ENCODE peak calls at places on chromosome 12, in seven cellular contexts. One of them, this sample, is unnamed.

GRCh38 chr12:27105746-27106536 is 23.6 kb upstream of the C12orf71 start:
- DNase-seq in fibroblast of lung: no peak
- DNase-seq in glutamatergic neuron: no peak
- DNase-seq in MCF 10A: no peak
- DNase-seq in heart left ventricle: no peak
- DNase-seq in substantia nigra: no peak
- DNase-seq in RPMI8226: no peak
- DNase-seq in this sample: no peak

GRCh38 chr12:1810201-1810930 is 10.0 kb upstream of the LRTM2 start:
- DNase-seq in RPMI8226: no peak
- DNase-seq in glutamatergic neuron: no peak
- DNase-seq in fibroblast of lung: no peak
- DNase-seq in substantia nigra: no peak
- DNase-seq in heart left ventricle: peak; percentile 22
- DNase-seq in MCF 10A: peak; percentile 19
- DNase-seq in this sample: no peak

GRCh38 chr12:109729837-109730200 is 16.2 kb downstream of the FAM222A start:
- DNase-seq in substantia nigra: no peak
- DNase-seq in glutamatergic neuron: no peak
- DNase-seq in fibroblast of lung: no peak
- DNase-seq in RPMI8226: no peak
- DNase-seq in MCF 10A: no peak
- DNase-seq in heart left ventricle: peak; percentile 10
- DNase-seq in this sample: no peak

GRCh38 chr12:58529897-58530296 is 390.4 kb downstream of the LRIG3 start:
- DNase-seq in heart left ventricle: no peak
- DNase-seq in substantia nigra: no peak
- DNase-seq in MCF 10A: peak; percentile 68
- DNase-seq in RPMI8226: no peak
- DNase-seq in glutamatergic neuron: no peak
- DNase-seq in fibroblast of lung: peak; percentile 97
- DNase-seq in this sample: peak; percentile 86

GRCh38 chr12:107818984-107819383 is 44.5 kb downstream of the ASCL4 start:
- DNase-seq in substantia nigra: no peak
- DNase-seq in MCF 10A: peak; percentile 9
- DNase-seq in RPMI8226: no peak
- DNase-seq in heart left ventricle: no peak
- DNase-seq in fibroblast of lung: no peak
- DNase-seq in glutamatergic neuron: no peak
- DNase-seq in this sample: no peak

GRCh38 chr12:91055976-91056375 is 1.8 kb downstream of the KERA start:
- DNase-seq in glutamatergic neuron: no peak
- DNase-seq in RPMI8226: no peak
- DNase-seq in substantia nigra: no peak
- DNase-seq in heart left ventricle: no peak
- DNase-seq in fibroblast of lung: no peak
- DNase-seq in MCF 10A: no peak
- DNase-seq in this sample: no peak

GRCh38 chr12:50515587-50515986 is 10.8 kb downstream of the DIP2B start:
- DNase-seq in substantia nigra: peak; percentile 18
- DNase-seq in glutamatergic neuron: no peak
- DNase-seq in MCF 10A: no peak
- DNase-seq in heart left ventricle: no peak
- DNase-seq in fibroblast of lung: no peak
- DNase-seq in RPMI8226: no peak
- DNase-seq in this sample: no peak

GRCh38 chr12:121947966-121948365 is 29.6 kb downstream of the CFAP251 start:
- DNase-seq in heart left ventricle: no peak
- DNase-seq in glutamatergic neuron: no peak
- DNase-seq in fibroblast of lung: peak; percentile 11
- DNase-seq in RPMI8226: no peak
- DNase-seq in MCF 10A: no peak
- DNase-seq in substantia nigra: no peak
- DNase-seq in this sample: no peak

GRCh38 chr12:51171884-51172514 is 936 bp downstream of the TFCP2 start:
- DNase-seq in RPMI8226: no peak
- DNase-seq in glutamatergic neuron: peak; percentile 39
- DNase-seq in fibroblast of lung: peak; percentile 31
- DNase-seq in MCF 10A: peak; percentile 8
- DNase-seq in substantia nigra: no peak
- DNase-seq in heart left ventricle: no peak
- DNase-seq in this sample: peak; percentile 35

GRCh38 chr12:19710811-19711793 is 271.8 kb downstream of the AEBP2 start:
- DNase-seq in substantia nigra: no peak
- DNase-seq in glutamatergic neuron: no peak
- DNase-seq in heart left ventricle: no peak
- DNase-seq in fibroblast of lung: peak; percentile 44
- DNase-seq in MCF 10A: no peak
- DNase-seq in RPMI8226: no peak
- DNase-seq in this sample: peak; percentile 98

GRCh38 chr12:124463341-124463861 is 104.0 kb downstream of the NCOR2 start:
- DNase-seq in MCF 10A: no peak
- DNase-seq in substantia nigra: peak; percentile 55
- DNase-seq in RPMI8226: no peak
- DNase-seq in fibroblast of lung: no peak
- DNase-seq in glutamatergic neuron: no peak
- DNase-seq in heart left ventricle: no peak
- DNase-seq in this sample: no peak